ENCODE peak calls at places on chromosomes 6 and 20, in eight cellular contexts. H, D, F, A, K, L, G and X are unnamed samples. For H3K36me3 and H3K4me1, the result is how much of the 10 kb centered on the place peaks cover.

GRCh38 chr20:40956926-40957760 is 71.5 kb upstream of the TOP1 start:
- DNase-seq in H (no peak), D (no peak), F (no peak), A (no peak), K (no peak), L (peak), G (no peak), X (no peak)

GRCh38 chr20:57611605-57612311 is 8.5 kb downstream of the ZBP1 start:
- DNase-seq in H (no peak), D (no peak), F (peak), A (no peak), K (no peak), L (no peak), G (no peak), X (no peak)

GRCh38 chr6:44176935-44177509 is 18.4 kb downstream of the CAPN11 start:
- DNase-seq in H (no peak), D (no peak), F (no peak), A (peak), K (no peak), L (no peak), G (no peak), X (no peak)

GRCh38 chr6:21479140-21479539 is 114.4 kb upstream of the SOX4 start:
- DNase-seq in H (peak), D (no peak), F (no peak), A (no peak), K (no peak), L (no peak), G (no peak), X (no peak)

GRCh38 chr20:48773837-48774418 is 53.9 kb downstream of the PREX1 start:
- DNase-seq in H (no peak), D (no peak), F (peak), A (no peak), K (no peak), L (no peak), G (no peak), X (peak)

GRCh38 chr20:56631318-56631989 is 2.3 kb downstream of the TFAP2C start:
- DNase-seq in H (no peak), D (no peak), F (no peak), A (no peak), K (no peak), L (no peak), G (peak), X (no peak)

GRCh38 chr6:14621518-14621917 is 503.9 kb downstream of the CD83 start:
- DNase-seq in H (no peak), D (no peak), F (no peak), A (no peak), K (no peak), L (no peak), G (no peak), X (no peak)

GRCh38 chr6:2103644-2104523 is 141.5 kb downstream of the GMDS start:
- DNase-seq in H (no peak), D (no peak), F (no peak), A (no peak), K (no peak), L (no peak), G (peak), X (peak)

GRCh38 chr20:14777571-14777970 is 440.2 kb upstream of the FLRT3 start:
- DNase-seq in H (no peak), D (no peak), F (no peak), A (no peak), K (no peak), L (no peak), G (peak), X (no peak)

GRCh38 chr20:2485662-2486061 is 15.1 kb upstream of the SNRPB start:
- DNase-seq in H (peak), D (no peak), F (no peak), A (no peak), K (no peak), L (no peak), G (no peak), X (no peak)

GRCh38 chr20:2480381-2480780 is 9.8 kb upstream of the SNRPB start:
- DNase-seq in H (no peak), D (no peak), F (no peak), A (no peak), K (no peak), L (no peak), G (no peak), X (no peak)

GRCh38 chr20:2485080-2485479 is 14.5 kb upstream of the SNRPB start:
- DNase-seq in H (no peak), D (no peak), F (no peak), A (no peak), K (no peak), L (no peak), G (no peak), X (no peak)

GRCh38 chr20:2483504-2483903 is 12.9 kb upstream of the SNRPB start:
- DNase-seq in H (no peak), D (no peak), F (no peak), A (no peak), K (no peak), L (no peak), G (no peak), X (no peak)
- H3K36me3 ChIP-seq in H (under half), D (under half), F (under half), A (under half), K (under half), L (under half), G (under half), X (half or more)

GRCh38 chr20:12614764-12615163 is 394.0 kb upstream of the SPTLC3 start:
- DNase-seq in H (no peak), D (no peak), F (no peak), A (no peak), K (no peak), L (no peak), G (no peak), X (no peak)
- TF ChIP-seq CTCF in H (no peak), D (no peak), F (no peak), A (no peak), K (no peak), L (no peak), G (no peak), X (no peak)

GRCh38 chr20:44522841-44523240 is 971 bp upstream of the SERINC3 start:
- DNase-seq in H (no peak), D (no peak), F (no peak), A (no peak), K (no peak), L (no peak), G (no peak), X (no peak)

GRCh38 chr20:44528309-44528708 is 6.4 kb upstream of the SERINC3 start:
- DNase-seq in H (no peak), D (no peak), F (no peak), A (no peak), K (no peak), L (no peak), G (no peak), X (no peak)

GRCh38 chr20:44523746-44524145 is 1.9 kb upstream of the SERINC3 start:
- DNase-seq in H (no peak), D (no peak), F (no peak), A (no peak), K (no peak), L (no peak), G (no peak), X (no peak)

GRCh38 chr20:44527716-44528199 is 5.9 kb upstream of the SERINC3 start:
- DNase-seq in H (no peak), D (no peak), F (no peak), A (no peak), K (no peak), L (no peak), G (no peak), X (no peak)

GRCh38 chr20:44526129-44526528 is 4.3 kb upstream of the SERINC3 start:
- DNase-seq in H (no peak), D (no peak), F (no peak), A (no peak), K (no peak), L (peak), G (peak), X (no peak)
- H3K4me1 ChIP-seq in H (under half), D (under half), F (under half), A (under half), K (under half), L (under half), G (under half), X (under half)

DNA sequence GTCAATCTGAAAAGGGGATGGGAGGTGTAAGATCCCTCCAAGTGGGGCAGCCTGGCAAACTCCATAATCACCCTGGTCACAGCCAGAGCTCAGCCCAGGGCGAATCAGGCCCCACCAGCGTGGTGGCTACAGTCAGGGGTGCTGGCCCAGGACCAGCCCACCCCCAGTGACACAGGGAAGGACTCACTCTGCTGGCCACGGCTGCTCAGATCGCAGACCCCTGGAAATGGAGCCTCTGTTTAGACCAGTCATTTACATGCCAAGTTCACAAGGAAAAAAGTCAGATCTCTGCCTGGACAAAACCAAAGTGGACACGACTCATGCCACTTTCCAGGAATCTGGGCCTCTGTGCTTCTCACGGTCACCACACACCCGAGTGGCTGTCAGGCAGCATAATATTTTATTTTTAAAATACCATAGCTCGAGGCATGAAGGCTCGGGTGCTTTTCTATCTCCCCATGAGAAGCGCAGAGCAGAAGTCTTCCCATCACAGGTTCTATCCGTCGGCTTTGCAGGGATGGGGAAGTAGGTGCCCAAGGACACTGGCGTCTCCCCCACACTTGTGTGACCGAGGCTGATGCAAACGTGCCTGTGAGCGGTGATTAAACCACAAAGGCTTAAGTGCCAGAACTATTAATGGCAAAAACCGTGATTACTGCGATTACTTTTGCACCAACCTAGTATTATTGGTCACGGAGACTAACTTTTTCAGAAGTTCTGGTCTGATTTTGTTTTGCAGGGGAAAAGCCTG is 13.0 kb downstream of the PXDC1 start:
- DNase-seq in H (no peak), D (no peak), F (peak), A (no peak), K (no peak), L (no peak), G (no peak), X (peak)
- H3K36me3 ChIP-seq in H (under half), D (under half), F (under half), A (under half), K (under half), L (under half), G (under half), X (under half)

GRCh38 chr6:149899486-149899885 is 1.6 kb upstream of the RAET1E start:
- DNase-seq in H (no peak), D (no peak), F (no peak), A (no peak), K (no peak), L (no peak), G (no peak), X (no peak)

GRCh38 chr6:149897015-149897697 is 757 bp downstream of the RAET1E start:
- DNase-seq in H (peak), D (peak), F (peak), A (no peak), K (peak), L (peak), G (peak), X (peak)

GRCh38 chr6:149896491-149896890 is 1.4 kb downstream of the RAET1E start:
- DNase-seq in H (no peak), D (no peak), F (no peak), A (no peak), K (no peak), L (no peak), G (no peak), X (peak)

GRCh38 chr6:149898966-149899365 is 1.1 kb upstream of the RAET1E start:
- DNase-seq in H (no peak), D (no peak), F (no peak), A (no peak), K (no peak), L (no peak), G (no peak), X (no peak)

DNA sequence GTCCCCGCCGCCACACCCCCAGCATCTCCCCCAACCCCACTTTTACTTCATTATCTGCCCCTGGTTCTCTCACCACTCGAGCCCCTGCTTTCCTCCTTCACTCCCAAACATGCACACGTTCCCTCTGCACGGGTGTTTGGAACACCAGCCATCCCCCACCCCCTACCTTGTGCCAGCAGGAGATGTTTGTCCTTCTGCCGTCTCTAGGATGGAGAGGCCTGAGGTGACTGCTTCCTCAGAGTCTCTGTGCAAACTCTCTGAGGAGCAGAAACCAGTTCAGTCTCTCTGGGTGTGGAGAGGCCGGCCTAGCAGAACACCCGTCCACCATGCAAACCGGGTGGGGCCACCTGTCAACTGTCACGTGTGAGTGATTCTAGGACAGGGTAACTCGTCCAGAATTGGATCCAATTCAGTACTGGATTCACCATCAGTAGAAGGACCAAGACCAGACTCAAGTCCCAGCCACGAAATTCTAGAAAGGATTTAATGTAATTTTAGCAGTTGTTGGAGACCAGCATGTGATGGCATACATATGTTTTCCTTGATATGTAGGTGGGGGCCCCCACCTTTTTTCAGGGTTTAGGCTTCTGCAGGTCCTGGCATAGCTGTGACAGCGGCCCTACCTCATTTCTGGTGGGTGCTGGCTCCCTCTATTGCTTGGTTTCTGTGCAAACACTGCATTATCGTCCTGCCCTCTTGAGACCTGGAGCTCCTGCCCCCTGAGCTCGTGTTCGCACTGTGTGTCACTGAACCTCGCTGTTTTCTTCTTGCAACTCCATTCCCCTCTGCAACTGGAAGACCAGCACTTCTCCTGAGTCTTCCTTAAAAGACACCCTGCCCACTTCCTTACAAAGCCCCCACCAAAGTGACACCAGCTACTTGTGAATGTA is at the start of gene RAET1E:
- DNase-seq in H (no peak), D (no peak), F (peak), A (no peak), K (no peak), L (no peak), G (no peak), X (no peak)
- TF ChIP-seq CTCF in H (no peak), D (no peak), F (no peak), A (no peak), K (no peak), L (no peak), G (no peak), X (no peak)

DNA sequence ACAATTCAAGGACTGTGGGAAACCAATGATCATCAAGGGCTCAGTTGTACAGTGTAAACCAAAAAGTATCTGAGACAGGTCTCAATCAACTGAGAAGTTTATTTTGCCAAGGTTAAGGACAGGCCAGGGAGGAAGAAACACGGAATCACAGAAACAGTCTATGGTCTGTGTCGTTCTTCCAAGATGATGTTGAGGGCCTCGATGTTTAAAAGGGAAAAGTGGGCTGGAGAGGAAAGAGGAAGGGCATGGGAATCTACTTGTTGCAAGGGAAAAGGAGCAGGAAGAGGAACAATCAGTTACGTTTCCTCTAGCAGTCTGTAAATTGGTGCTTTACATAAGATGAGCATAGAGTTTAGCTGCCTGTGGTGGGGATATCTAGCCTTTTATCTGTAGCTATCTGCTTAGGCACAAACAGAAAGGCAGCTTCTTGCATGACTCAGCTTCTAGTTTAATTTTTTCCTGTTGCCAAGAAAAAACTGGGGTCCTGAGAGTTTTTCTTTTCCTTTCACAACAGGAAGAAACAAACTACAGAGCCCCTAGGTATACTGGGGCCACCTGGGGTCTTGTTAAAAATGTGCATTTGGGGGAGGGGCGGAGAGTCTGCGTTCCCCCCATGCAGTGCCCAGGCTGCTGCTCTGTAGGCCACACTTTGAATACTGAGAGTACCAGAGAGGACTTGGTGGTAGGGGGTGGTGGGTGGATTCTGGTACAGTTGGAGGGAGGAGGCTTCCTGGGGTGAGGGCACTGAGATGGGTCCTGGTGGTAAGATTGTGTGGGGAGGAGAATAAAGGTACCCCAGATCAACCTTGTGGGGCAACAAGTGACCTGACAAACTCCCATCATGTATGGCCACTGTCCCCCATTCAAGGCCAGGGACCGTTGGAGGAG is 35.3 kb upstream of the EZR start:
- DNase-seq in H (no peak), D (no peak), F (no peak), A (no peak), K (no peak), L (no peak), G (no peak), X (no peak)
- H3K4me1 ChIP-seq in H (under half), D (under half), F (under half), A (half or more), K (under half), L (under half), G (under half), X (under half)

DNA sequence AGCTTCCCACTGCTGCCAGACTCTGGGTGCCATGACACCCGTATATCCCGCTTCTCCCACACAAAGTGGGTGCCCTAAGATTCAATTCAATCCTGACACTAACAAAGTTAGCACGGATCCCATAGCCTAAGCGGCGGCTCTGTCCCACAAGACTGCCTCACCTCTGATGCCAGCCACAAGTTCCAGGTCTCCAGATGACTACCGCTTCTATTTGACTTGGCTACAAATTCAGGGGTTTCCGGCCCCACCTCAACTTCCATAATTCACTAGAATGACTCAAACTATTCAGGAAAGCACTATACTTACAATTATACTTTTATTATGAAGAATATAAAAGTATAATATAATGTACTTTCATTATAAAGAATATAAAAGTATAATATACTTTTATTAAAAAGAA is 24.8 kb upstream of the SLC22A23 start:
- DNase-seq in H (no peak), D (no peak), F (no peak), A (no peak), K (no peak), L (no peak), G (no peak), X (no peak)
- H3K36me3 ChIP-seq in H (under half), D (under half), F (under half), A (under half), K (under half), L (under half), G (under half), X (under half)

DNA sequence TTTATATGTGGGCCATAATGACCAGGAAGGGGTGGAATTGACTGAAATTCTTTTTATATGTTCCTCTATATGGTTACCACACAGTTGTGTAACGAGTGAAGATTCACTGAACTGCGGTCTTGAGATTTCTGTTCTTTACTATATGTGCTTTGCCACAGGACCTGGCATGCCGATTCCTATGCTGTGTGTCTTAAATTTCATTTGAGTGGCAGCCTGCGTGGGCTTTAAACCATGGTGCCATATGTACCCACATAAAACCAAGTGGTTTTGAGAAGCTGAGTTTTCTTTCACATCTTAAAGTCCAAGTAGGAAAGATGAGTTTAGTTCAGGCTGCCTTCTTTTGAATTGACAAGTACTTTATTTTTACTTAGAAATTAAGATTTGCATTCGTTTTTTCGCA is 101.1 kb downstream of the DOK5 start:
- DNase-seq in H (no peak), D (no peak), F (no peak), A (no peak), K (no peak), L (no peak), G (no peak), X (no peak)
- TF ChIP-seq CTCF in H (no peak), D (no peak), F (no peak), A (no peak), K (no peak), L (no peak), G (no peak), X (no peak)